ENCODE peak calls at places on chromosomes 7 and 10, in five cellular contexts. B is AG10803; M is upper lobe of right lung; Y is GDM1; H is CD8-positive, alpha-beta T cell. G is an unnamed sample.

GRCh38 chr7:129188892-129189660 is 643 bp downstream of the SMO start:
- DNase-seq in B (peak; percentile 12), M (no peak), Y (no peak), H (no peak), G (no peak)

GRCh38 chr10:18400201-18400910 is 251.0 kb downstream of the NSUN6 start:
- DNase-seq in B (no peak), M (no peak), Y (no peak), H (no peak), G (no peak)

GRCh38 chr7:70569335-70569819 is 562.6 kb upstream of the GALNT17 start:
- DNase-seq in B (no peak), M (no peak), Y (no peak), H (no peak), G (no peak)

GRCh38 chr7:17131060-17131345 is 167.4 kb upstream of the AHR start:
- DNase-seq in B (no peak), M (no peak), Y (no peak), H (no peak), G (no peak)

GRCh38 chr10:3068201-3068967 is 1.0 kb downstream of the PFKP start:
- DNase-seq in B (peak; percentile 63), M (peak; percentile 82), Y (peak; percentile 43), H (peak; percentile 56), G (no peak)

GRCh38 chr10:91311601-91312000 is 91.1 kb downstream of the PCGF5 start:
- DNase-seq in B (peak; percentile 89), M (no peak), Y (no peak), H (no peak), G (no peak)

GRCh38 chr10:34768261-34768971 is 46.7 kb downstream of the PARD3 start:
- DNase-seq in B (peak; percentile 77), M (peak; percentile 91), Y (no peak), H (no peak), G (no peak)

GRCh38 chr7:6271694-6272371 is 591 bp downstream of the CYTH3 start:
- DNase-seq in B (no peak), M (no peak), Y (no peak), H (peak; percentile 22), G (no peak)

GRCh38 chr10:47023237-47024045 is 112.2 kb downstream of the PTPN20 start:
- DNase-seq in B (peak; percentile 47), M (peak; percentile 47), Y (no peak), H (no peak), G (no peak)

GRCh38 chr10:21318768-21319167 is 206.7 kb downstream of the SKIDA1 start:
- DNase-seq in B (no peak), M (no peak), Y (no peak), H (no peak), G (no peak)

GRCh38 chr10:34647848-34648247 is 167.2 kb downstream of the PARD3 start:
- DNase-seq in B (no peak), M (no peak), Y (no peak), H (no peak), G (no peak)

GRCh38 chr10:21048086-21048485 is 151.0 kb upstream of the NEBL start:
- DNase-seq in B (no peak), M (no peak), Y (no peak), H (no peak), G (no peak)

GRCh38 chr10:79243211-79244067 is 103.8 kb upstream of the PPIF start:
- DNase-seq in B (no peak), M (peak; percentile 77), Y (no peak), H (peak; percentile 58), G (no peak)

GRCh38 chr10:15223174-15223573 is 54.7 kb upstream of the NMT2 start:
- DNase-seq in B (peak; percentile 61), M (no peak), Y (no peak), H (no peak), G (no peak)

GRCh38 chr7:148963583-148964509 is 64.5 kb downstream of the PDIA4 start:
- DNase-seq in B (no peak), M (no peak), Y (no peak), H (no peak), G (no peak)

GRCh38 chr10:102669206-102670064 is 25.2 kb downstream of the TRIM8 start:
- DNase-seq in B (peak; percentile 54), M (peak; percentile 86), Y (no peak), H (peak; percentile 35), G (no peak)

GRCh38 chr10:71724539-71724938 is 5.0 kb upstream of the C10orf105 start:
- DNase-seq in B (no peak), M (no peak), Y (no peak), H (no peak), G (no peak)

GRCh38 chr10:30805061-30805460 is 175.5 kb upstream of the LYZL2 start:
- DNase-seq in B (no peak), M (no peak), Y (no peak), H (no peak), G (no peak)

GRCh38 chr10:44998146-44998631 is 2.5 kb upstream of the ZNF22 start:
- DNase-seq in B (no peak), M (no peak), Y (no peak), H (no peak), G (no peak)

GRCh38 chr10:97291357-97292096 is 910 bp downstream of the ARHGAP19 start:
- DNase-seq in B (no peak), M (no peak), Y (no peak), H (no peak), G (no peak)

GRCh38 chr7:140391634-140392033 is 6.7 kb downstream of the SLC37A3 start:
- DNase-seq in B (no peak), M (no peak), Y (no peak), H (no peak), G (no peak)

GRCh38 chr10:25694206-25694933 is 239.7 kb upstream of the MYO3A start:
- DNase-seq in B (no peak), M (no peak), Y (no peak), H (no peak), G (no peak)

GRCh38 chr7:70856889-70857511 is 274.9 kb upstream of the GALNT17 start:
- DNase-seq in B (peak; percentile 50), M (peak; percentile 82), Y (no peak), H (no peak), G (peak; percentile 0)

GRCh38 chr7:123190109-123190831 is 9.5 kb downstream of the SLC13A1 start:
- DNase-seq in B (no peak), M (no peak), Y (no peak), H (no peak), G (no peak)

GRCh38 chr10:62264702-62265436 is 3.8 kb downstream of the RTKN2 start:
- DNase-seq in B (peak; percentile 89), M (no peak), Y (no peak), H (no peak), G (no peak)

GRCh38 chr7:4436936-4437335 is 245.2 kb upstream of the FOXK1 start:
- DNase-seq in B (no peak), M (no peak), Y (no peak), H (no peak), G (no peak)

GRCh38 chr7:122248472-122248871 is 56.1 kb downstream of the FEZF1 start:
- DNase-seq in B (no peak), M (no peak), Y (no peak), H (no peak), G (no peak)

GRCh38 chr10:51103818-51104217 is 29.5 kb downstream of the PRKG1 start:
- DNase-seq in B (no peak), M (no peak), Y (no peak), H (no peak), G (no peak)

GRCh38 chr7:303884-304573 is 14.1 kb downstream of the FOXL3 start:
- DNase-seq in B (no peak), M (peak; percentile 46), Y (no peak), H (no peak), G (no peak)

GRCh38 chr7:27160147-27160545 is 3.7 kb upstream of the HOXA7 start:
- DNase-seq in B (no peak), M (peak; percentile 63), Y (no peak), H (no peak), G (no peak)

GRCh38 chr7:32762894-32763293 is 128.7 kb downstream of the KBTBD2 start:
- DNase-seq in B (no peak), M (no peak), Y (no peak), H (no peak), G (no peak)

GRCh38 chr7:128961030-128961659 is 23.4 kb downstream of the IRF5 start:
- DNase-seq in B (no peak), M (no peak), Y (no peak), H (no peak), G (no peak)

GRCh38 chr7:28685291-28685659 is 272.9 kb downstream of the TRIL start:
- DNase-seq in B (no peak), M (no peak), Y (no peak), H (no peak), G (no peak)

GRCh38 chr10:101938316-101939272 is 95.0 kb upstream of the KCNIP2 start:
- DNase-seq in B (peak; percentile 82), M (no peak), Y (no peak), H (no peak), G (no peak)

GRCh38 chr10:30051220-30051619 is 8.2 kb downstream of the JCAD start:
- DNase-seq in B (no peak), M (no peak), Y (no peak), H (no peak), G (no peak)